ENCODE peak calls at places on chromosomes 11 and 22, in four cellular contexts. Y, N, W and Z are unnamed samples. For H3K4me1, the result is how much of the 10 kb centered on the place peaks cover.

GRCh38 chr22:17446704-17447103 is 77.4 kb downstream of the CECR2 start:
- DNase-seq in Y (no peak), N (no peak), W (no peak), Z (no peak)

GRCh38 chr11:65382036-65382803 is at the start of gene SLC25A45:
- DNase-seq in Y (peak), N (peak), W (peak), Z (no peak)

GRCh38 chr11:75425422-75425821 is 7.6 kb downstream of the KLHL35 start:
- DNase-seq in Y (no peak), N (no peak), W (no peak), Z (no peak)

GRCh38 chr22:44192098-44192810 is 11.5 kb downstream of the PARVG start:
- DNase-seq in Y (no peak), N (peak), W (peak), Z (peak)

GRCh38 chr11:119727523-119728081 is 1.4 kb downstream of the NECTIN1 start:
- DNase-seq in Y (peak), N (no peak), W (no peak), Z (no peak)

GRCh38 chr22:29292379-29292778 is 14.1 kb upstream of the GAS2L1 start:
- DNase-seq in Y (no peak), N (no peak), W (no peak), Z (no peak)

GRCh38 chr11:72780291-72781062 is 13.4 kb downstream of the STARD10 start:
- DNase-seq in Y (no peak), N (no peak), W (no peak), Z (no peak)

GRCh38 chr11:28657378-28658030 is 549.3 kb downstream of the METTL15 start:
- DNase-seq in Y (no peak), N (no peak), W (no peak), Z (no peak)

GRCh38 chr11:27718346-27718852 is 18.1 kb upstream of the BDNF start:
- DNase-seq in Y (peak), N (no peak), W (peak), Z (no peak)

GRCh38 chr22:22342697-22343602 is 98.4 kb downstream of the VPREB1 start:
- DNase-seq in Y (peak), N (peak), W (no peak), Z (peak)

GRCh38 chr11:87892291-87892690 is 283.0 kb downstream of the RAB38 start:
- DNase-seq in Y (no peak), N (no peak), W (no peak), Z (no peak)

GRCh38 chr11:69293087-69293486 is 868 bp upstream of the MYEOV start:
- DNase-seq in Y (no peak), N (no peak), W (no peak), Z (no peak)

GRCh38 chr11:46865340-46865739 is 19.3 kb upstream of the CKAP5 start:
- DNase-seq in Y (peak), N (no peak), W (no peak), Z (no peak)

GRCh38 chr22:46825145-46825544 is 62.7 kb downstream of the TBC1D22A start:
- DNase-seq in Y (no peak), N (no peak), W (no peak), Z (no peak)

GRCh38 chr11:65090628-65091027 is 5.4 kb upstream of the VPS51 start:
- DNase-seq in Y (no peak), N (no peak), W (no peak), Z (no peak)

GRCh38 chr11:133801356-133801755 is 44.0 kb downstream of the SPATA19 start:
- DNase-seq in Y (no peak), N (no peak), W (no peak), Z (no peak)

GRCh38 chr11:13826505-13827278 is 135.8 kb upstream of the SPON1 start:
- DNase-seq in Y (no peak), N (no peak), W (no peak), Z (no peak)

GRCh38 chr22:36419912-36420882 is 32.4 kb upstream of the MYH9 start:
- DNase-seq in Y (no peak), N (no peak), W (no peak), Z (no peak)

GRCh38 chr22:32661737-32662586 is 139.5 kb upstream of the TIMP3 start:
- DNase-seq in Y (peak), N (no peak), W (no peak), Z (no peak)

GRCh38 chr11:110797453-110797852 is 85.2 kb upstream of the ARHGAP20 start:
- DNase-seq in Y (no peak), N (no peak), W (no peak), Z (no peak)

GRCh38 chr11:31802990-31803812 is 7.9 kb downstream of the PAX6 start:
- DNase-seq in Y (no peak), N (no peak), W (no peak), Z (no peak)

GRCh38 chr11:11691296-11692141 is 69.7 kb upstream of the GALNT18 start:
- DNase-seq in Y (no peak), N (no peak), W (no peak), Z (no peak)

GRCh38 chr11:69638941-69639681 is 1.8 kb upstream of the CCND1 start:
- DNase-seq in Y (peak), N (no peak), W (peak), Z (peak)

GRCh38 chr22:44710474-44711235 is 8.7 kb downstream of the PRR5 start:
- DNase-seq in Y (no peak), N (peak), W (no peak), Z (no peak)

GRCh38 chr11:133894956-133895549 is 49.7 kb upstream of the SPATA19 start:
- DNase-seq in Y (peak), N (no peak), W (peak), Z (no peak)

GRCh38 chr11:61148016-61148640 is 13.1 kb downstream of the VPS37C start:
- DNase-seq in Y (no peak), N (no peak), W (peak), Z (no peak)

GRCh38 chr22:39396156-39396796 is 3.3 kb upstream of the TAB1 start:
- DNase-seq in Y (no peak), N (no peak), W (no peak), Z (no peak)

GRCh38 chr11:9656864-9657263 is 7.0 kb upstream of the SWAP70 start:
- DNase-seq in Y (no peak), N (no peak), W (no peak), Z (no peak)

GRCh38 chr22:24095816-24096215 is 84.7 kb downstream of the CABIN1 start:
- DNase-seq in Y (no peak), N (no peak), W (peak), Z (no peak)

GRCh38 chr11:102234779-102235439 is 82.4 kb upstream of the BIRC3 start:
- DNase-seq in Y (peak), N (no peak), W (no peak), Z (no peak)
- H3K4me1 ChIP-seq in Y (under half), N (under half), W (under half), Z (under half)

DNA sequence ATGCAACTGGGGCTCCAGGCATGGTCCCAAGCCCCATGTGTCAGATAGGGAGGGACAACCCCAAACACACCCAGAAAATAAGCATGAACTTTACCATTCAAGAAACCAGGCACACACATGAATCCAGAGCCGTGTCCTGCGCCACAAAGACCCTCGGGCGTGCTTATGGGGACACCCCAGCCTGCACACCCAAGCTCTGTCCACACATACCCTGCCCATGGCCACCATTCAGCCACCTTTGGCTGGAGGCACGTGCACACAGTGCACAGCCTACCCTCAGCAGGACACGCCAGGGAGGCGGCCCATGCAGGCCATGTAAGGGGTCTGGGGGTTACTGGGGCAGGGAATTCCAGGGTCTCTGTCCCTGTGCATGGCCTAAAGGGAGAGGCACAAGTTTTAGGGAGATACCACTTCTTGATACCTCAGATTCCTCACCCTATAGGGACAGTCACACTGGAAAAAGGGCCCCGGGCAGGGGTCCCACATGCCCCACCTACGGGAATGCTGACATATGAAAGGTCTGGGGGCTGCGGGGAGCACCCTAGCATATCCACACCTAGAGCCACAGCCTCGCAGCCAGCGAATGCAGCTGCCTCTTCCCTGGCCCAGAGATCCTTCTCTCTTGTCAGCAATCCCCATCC is 20.6 kb downstream of the PACSIN2 start:
- DNase-seq in Y (no peak), N (no peak), W (peak), Z (no peak)
- H3K4me1 ChIP-seq in Y (half or more), N (under half), W (half or more), Z (under half)

DNA sequence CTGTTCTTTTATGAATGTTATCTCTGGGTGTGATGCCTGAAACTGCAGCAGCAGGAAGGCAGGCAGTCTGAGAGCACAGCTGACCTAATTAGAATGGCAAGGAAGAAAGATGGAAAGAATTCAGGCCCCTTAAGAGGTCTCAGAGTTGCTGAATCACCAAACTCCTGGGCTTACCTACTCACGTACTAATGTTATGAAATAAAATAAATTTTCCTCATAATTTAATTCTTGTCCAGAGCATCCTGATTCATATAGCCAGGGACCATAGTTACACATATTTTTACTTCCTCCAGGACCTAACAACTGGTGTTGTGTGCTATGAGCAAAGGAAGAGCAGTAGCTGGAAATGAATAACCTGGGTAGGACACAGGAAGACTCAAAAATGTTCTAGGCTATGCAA is 41.9 kb downstream of the SNX19 start:
- DNase-seq in Y (peak), N (no peak), W (no peak), Z (no peak)
- H3K4me1 ChIP-seq in Y (under half), N (under half), W (under half), Z (under half)

GRCh38 chr11:12801976-12802375 is 127.8 kb downstream of the TEAD1 start:
- DNase-seq in Y (no peak), N (no peak), W (no peak), Z (no peak)

GRCh38 chr11:12800032-12800671 is 125.9 kb downstream of the TEAD1 start:
- DNase-seq in Y (peak), N (no peak), W (no peak), Z (no peak)

GRCh38 chr11:12799373-12799835 is 125.2 kb downstream of the TEAD1 start:
- DNase-seq in Y (no peak), N (no peak), W (no peak), Z (no peak)

GRCh38 chr11:12803086-12803826 is 129.0 kb downstream of the TEAD1 start:
- DNase-seq in Y (peak), N (no peak), W (no peak), Z (no peak)

DNA sequence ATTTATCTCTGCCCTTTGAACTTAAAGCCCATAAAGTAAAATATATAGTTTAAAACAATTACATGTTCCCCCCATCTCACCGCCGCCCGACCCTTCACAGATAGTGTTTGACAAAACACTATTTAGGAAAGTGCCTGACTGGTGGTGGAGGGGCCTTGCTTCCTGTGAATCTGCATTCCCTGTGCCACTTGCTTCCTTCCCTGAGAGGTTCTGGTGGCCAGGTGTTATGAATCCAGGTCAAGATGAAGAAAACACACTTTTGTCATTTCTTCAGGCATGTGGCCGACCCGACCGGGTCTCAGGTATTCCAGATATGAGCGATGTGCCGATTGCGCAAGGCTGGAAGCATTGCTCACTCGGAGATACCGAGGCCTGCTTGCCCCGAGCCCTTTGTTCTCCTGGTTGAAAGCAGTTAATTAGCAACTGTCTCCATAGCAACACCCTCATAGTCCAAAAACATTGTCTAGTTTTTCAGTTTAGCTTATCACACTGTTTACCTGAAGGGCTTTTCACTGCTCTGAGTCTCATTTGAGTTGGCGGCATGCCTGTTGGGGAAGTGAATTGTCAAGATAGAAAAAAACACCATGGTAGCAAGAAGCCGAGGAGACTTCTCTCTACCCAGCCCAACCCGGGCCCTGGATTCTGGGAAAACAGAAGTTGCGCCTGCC is 128.3 kb downstream of the TEAD1 start:
- DNase-seq in Y (peak), N (no peak), W (peak), Z (no peak)
- H3K4me1 ChIP-seq in Y (under half), N (under half), W (half or more), Z (under half)

DNA sequence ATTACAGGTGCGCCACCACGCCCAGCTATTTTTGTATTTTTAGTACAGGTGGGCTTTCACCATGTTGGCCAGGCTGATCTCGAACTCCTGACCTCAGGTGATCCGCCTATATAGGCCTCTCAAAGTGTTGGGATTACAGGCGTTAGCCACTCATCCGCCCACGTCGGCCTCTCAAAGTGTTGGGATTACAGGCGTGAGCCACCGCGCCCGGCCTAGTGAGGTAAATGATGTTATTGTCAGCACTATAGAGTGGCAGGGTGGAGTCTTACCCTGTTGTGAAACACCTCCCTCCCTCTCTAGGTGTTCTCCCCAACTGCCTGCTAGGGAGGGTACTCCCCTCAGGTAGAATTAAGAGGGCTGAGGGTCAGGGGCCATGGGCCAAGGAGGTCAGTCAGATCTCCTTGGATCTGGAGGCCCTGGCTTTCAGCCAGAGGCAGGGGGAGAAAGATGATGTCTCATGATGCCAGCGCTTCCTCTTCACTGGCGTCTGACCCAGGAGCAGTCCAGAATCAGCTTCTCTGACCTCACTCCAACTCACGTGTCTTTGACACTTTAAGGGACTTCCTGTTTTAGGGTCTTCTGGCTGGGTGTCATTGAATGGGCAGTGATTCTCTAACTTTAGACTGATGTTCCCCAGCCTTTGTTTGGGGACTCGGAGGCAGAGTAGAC is 2.0 kb downstream of the GGA1 start:
- DNase-seq in Y (no peak), N (no peak), W (no peak), Z (no peak)
- H3K4me1 ChIP-seq in Y (under half), N (under half), W (under half), Z (under half)

DNA sequence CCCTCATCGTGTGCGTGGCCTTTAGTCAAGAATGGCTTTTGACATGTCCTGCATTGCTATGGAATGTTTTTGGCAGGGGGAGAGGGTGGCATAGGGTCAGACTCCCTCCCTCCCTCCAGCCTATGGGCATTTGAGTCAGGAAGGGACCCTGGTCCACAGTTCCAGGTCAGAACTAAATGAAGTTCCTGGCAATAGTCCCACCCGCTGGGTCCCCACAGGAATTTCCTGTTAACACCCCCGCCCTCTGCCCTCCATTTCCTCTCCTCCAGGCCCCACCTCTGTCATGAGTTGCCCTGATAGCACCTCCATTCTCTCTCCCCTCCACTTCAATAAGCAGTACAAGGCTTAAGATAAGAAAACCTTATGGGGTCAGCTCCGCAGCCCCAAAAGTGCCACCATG is 40.8 kb upstream of the LMO2 start:
- DNase-seq in Y (no peak), N (no peak), W (no peak), Z (no peak)
- H3K4me1 ChIP-seq in Y (under half), N (under half), W (under half), Z (under half)

GRCh38 chr11:76767659-76768058 is 15.5 kb upstream of the TSKU start:
- DNase-seq in Y (no peak), N (no peak), W (no peak), Z (no peak)

GRCh38 chr11:76768091-76769047 is 14.8 kb upstream of the TSKU start:
- DNase-seq in Y (no peak), N (peak), W (peak), Z (no peak)

GRCh38 chr11:76764941-76765340 is 18.2 kb upstream of the TSKU start:
- DNase-seq in Y (no peak), N (no peak), W (no peak), Z (no peak)

GRCh38 chr11:76765863-76766350 is 17.2 kb upstream of the TSKU start:
- DNase-seq in Y (no peak), N (no peak), W (no peak), Z (no peak)

DNA sequence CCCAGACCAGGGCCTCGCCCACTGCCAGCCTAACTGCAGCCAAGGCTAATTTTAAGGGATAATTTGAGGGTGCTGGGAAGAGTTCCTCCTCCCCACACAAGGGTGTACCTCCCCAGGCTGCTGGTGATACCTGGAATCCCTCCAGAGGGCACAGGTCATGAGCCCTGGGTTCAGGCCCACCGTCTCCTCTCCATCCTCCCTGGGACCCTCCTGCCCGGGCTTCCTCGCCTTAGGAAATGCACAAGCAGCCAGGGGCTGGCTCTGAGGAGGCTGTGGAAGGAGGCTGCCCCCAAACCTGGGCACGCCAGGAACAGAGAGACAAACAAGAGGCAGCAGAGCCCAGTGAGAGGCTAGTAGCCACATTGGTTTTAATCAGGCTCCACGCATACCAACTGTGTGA is 16.6 kb upstream of the TSKU start:
- DNase-seq in Y (no peak), N (no peak), W (no peak), Z (no peak)
- H3K4me1 ChIP-seq in Y (half or more), N (under half), W (under half), Z (under half)